ENCODE peak calls at places on chromosomes 1 and 21, in four cellular contexts. K is A549, D is IMR-90, J is HepG2. G is an unnamed sample.

GRCh38 chr1:94634977-94635416 is 93.4 kb upstream of the F3 start:
- DNase-seq in J (no peak), D (no peak), K (no peak), G (peak)

GRCh38 chr21:45973475-45974072 is 8.0 kb upstream of the COL6A1 start:
- DNase-seq in K (peak), D (peak), J (peak), G (peak)

GRCh38 chr1:245686446-245687030 is 531.8 kb downstream of the KIF26B start:
- DNase-seq in J (no peak), D (no peak), K (no peak), G (no peak)

GRCh38 chr1:203465943-203466342 is 9.7 kb upstream of the PRELP start:
- DNase-seq in J (no peak), D (no peak), K (no peak), G (no peak)

GRCh38 chr21:38990424-38990794 is 184.7 kb downstream of the ETS2 start:
- DNase-seq in K (no peak), D (no peak), J (peak), G (no peak)

GRCh38 chr1:240001177-240001740 is 90.4 kb upstream of the FMN2 start:
- DNase-seq in K (no peak), J (no peak), D (no peak), G (no peak)

GRCh38 chr1:214551052-214551435 is 358 bp downstream of the PTPN14 start:
- DNase-seq in D (no peak), K (no peak), J (no peak), G (peak)

GRCh38 chr1:30758785-30759380 is 1.3 kb upstream of the LAPTM5 start:
- DNase-seq in K (peak), J (no peak), D (no peak), G (peak)

GRCh38 chr1:59290173-59290954 is 6.5 kb upstream of the FGGY start:
- DNase-seq in K (peak), J (peak), D (peak), G (peak)

GRCh38 chr1:109274533-109275476 is 8.1 kb downstream of the PSRC1 start:
- DNase-seq in J (peak), K (peak), D (peak), G (no peak)

GRCh38 chr1:6523566-6523965 is 30.7 kb downstream of the NOL9 start:
- DNase-seq in K (peak), D (peak), J (peak), G (peak)

GRCh38 chr1:204087893-204088528 is 15.1 kb downstream of the SOX13 start:
- DNase-seq in D (no peak), J (no peak), K (no peak), G (no peak)

GRCh38 chr1:212692774-212693644 is 6.6 kb downstream of the BATF3 start:
- DNase-seq in J (no peak), K (no peak), D (peak), G (peak)

GRCh38 chr1:53073899-53074311 is 11.9 kb downstream of the PODN start:
- DNase-seq in D (no peak), J (no peak), K (no peak), G (no peak)

GRCh38 chr1:152656459-152656858 is 6.7 kb upstream of the LCE2D start:
- DNase-seq in D (no peak), K (no peak), J (no peak), G (no peak)

GRCh38 chr1:48054246-48054645 is 57.1 kb upstream of the TRABD2B start:
- DNase-seq in J (no peak), K (no peak), D (no peak), G (no peak)
- TF ChIP-seq BHLHE40 in J (no peak), K (no peak), D (no peak), G (no peak)

GRCh38 chr1:120954736-120955135 is 65.2 kb downstream of the PPIAL4A start:
- DNase-seq in D (no peak), K (no peak), J (no peak), G (no peak)
- TF ChIP-seq BHLHE40 in D (no peak), K (no peak), J (no peak), G (no peak)

GRCh38 chr1:99297923-99298322 is 33.6 kb downstream of the PLPPR4 start:
- DNase-seq in K (no peak), D (no peak), J (no peak), G (no peak)
- TF ChIP-seq BHLHE40 in K (no peak), D (no peak), J (no peak), G (no peak)

DNA sequence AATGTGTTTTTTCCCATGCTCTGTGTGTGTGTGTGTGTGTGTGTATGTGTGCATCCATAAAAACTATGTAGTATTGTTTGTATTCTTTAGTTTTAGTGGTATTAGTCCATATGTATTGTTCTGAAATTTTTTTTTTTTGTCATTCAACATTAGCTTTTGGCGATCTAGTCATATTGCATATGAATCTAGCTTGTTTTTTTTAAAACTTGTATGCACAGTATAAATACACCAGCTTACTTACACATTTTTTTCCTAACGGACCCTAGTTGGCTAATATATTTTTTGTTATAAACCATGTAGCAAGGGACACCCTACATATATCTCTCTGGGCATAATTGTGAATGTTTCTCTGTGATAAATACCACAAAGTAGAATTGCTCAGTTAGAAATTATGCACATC is 359.7 kb downstream of the SRGAP2C start:
- DNase-seq in J (no peak), K (no peak), D (no peak), G (no peak)
- TF ChIP-seq BHLHE40 in J (no peak), K (no peak), D (no peak), G (no peak)

GRCh38 chr1:46171351-46171750 is 3.5 kb upstream of the TSPAN1 start:
- DNase-seq in J (no peak), D (no peak), K (no peak), G (no peak)
- TF ChIP-seq BHLHE40 in J (no peak), D (no peak), K (no peak), G (no peak)

DNA sequence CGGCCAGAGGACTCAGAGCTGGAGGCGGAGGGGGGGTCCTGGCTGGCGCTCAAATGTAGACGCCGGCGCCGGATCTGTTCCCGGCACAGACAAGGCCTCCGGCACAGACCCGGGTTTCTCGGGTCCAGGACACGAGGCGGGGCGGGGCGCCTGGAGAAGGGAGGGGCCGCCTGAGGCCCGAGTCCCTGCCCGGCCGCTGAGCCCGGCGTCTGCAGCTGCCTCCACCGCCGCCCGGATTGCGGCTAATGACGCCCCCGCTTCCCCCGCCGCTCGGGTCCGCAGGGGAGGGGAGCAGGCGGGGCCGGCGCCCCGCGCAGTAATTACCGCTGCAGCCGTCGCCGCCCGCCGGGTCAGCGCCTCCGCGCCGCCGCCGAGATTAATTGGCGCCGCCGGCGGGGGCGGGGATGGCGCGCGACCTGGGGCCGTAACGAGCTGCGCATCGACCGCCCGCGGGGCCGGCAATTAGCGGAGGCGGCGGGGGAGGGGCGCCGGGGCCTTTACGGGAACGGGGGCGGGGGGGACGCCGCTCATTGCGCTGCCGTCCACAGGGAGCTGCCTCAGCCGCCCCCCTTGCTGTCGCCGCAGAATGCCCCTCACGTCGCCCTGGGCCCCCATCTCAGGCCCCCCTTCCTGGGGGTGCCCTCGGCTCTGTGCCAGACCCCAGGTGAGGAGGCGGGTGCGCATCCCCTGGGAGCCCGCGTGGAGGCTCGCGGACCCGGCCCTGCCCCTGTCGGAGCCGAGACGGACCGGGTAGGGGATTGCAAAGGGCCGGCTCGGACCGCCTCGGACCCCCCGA is 17.3 kb downstream of the NOC2L start:
- DNase-seq in J (peak), D (peak), K (peak), G (peak)
- TF ChIP-seq BHLHE40 in J (no peak), D (peak), K (no peak), G (no peak)

GRCh38 chr1:1345384-1345783 is 3.8 kb downstream of the DVL1 start:
- DNase-seq in D (no peak), J (no peak), K (no peak), G (no peak)
- TF ChIP-seq BHLHE40 in D (no peak), J (no peak), K (no peak), G (no peak)

G was measured in HEK293T.